ENCODE peak calls at places on chromosomes 3 and 15, in five cellular contexts. One of them, this sample, is unnamed.
A peak's percentile ranks its signal among the peaks of the same experiment; 100 is the strongest.

GRCh38 chr3:143700431-143700975 is 147.8 kb downstream of the SLC9A9 start:
- DNase-seq in activated B cell treated with CpG ODN at 0.5 μM for 24 hours: no peak
- DNase-seq in breast epithelium: no peak
- DNase-seq in substantia nigra: no peak
- DNase-seq in GDM1: no peak
- DNase-seq in this sample: no peak

GRCh38 chr15:59993950-59994401 is 10.1 kb upstream of the FOXB1 start:
- DNase-seq in activated B cell treated with CpG ODN at 0.5 μM for 24 hours: no peak
- DNase-seq in breast epithelium: no peak
- DNase-seq in substantia nigra: no peak
- DNase-seq in GDM1: no peak
- DNase-seq in this sample: no peak

GRCh38 chr3:72661115-72661457 is 187.2 kb downstream of the SHQ1 start:
- DNase-seq in activated B cell treated with CpG ODN at 0.5 μM for 24 hours: no peak
- DNase-seq in breast epithelium: peak; percentile 93
- DNase-seq in substantia nigra: no peak
- DNase-seq in GDM1: no peak
- DNase-seq in this sample: no peak

GRCh38 chr3:157239082-157239704 is 79.2 kb upstream of the CCNL1 start:
- DNase-seq in activated B cell treated with CpG ODN at 0.5 μM for 24 hours: peak; percentile 18
- DNase-seq in breast epithelium: no peak
- DNase-seq in substantia nigra: peak; percentile 69
- DNase-seq in GDM1: peak; percentile 62
- DNase-seq in this sample: peak; percentile 57

GRCh38 chr3:64748244-64748894 is 60.6 kb upstream of the ADAMTS9 start:
- DNase-seq in activated B cell treated with CpG ODN at 0.5 μM for 24 hours: no peak
- DNase-seq in breast epithelium: no peak
- DNase-seq in substantia nigra: no peak
- DNase-seq in GDM1: no peak
- DNase-seq in this sample: no peak

GRCh38 chr3:39506863-39507262 is 39.4 kb downstream of the MOBP start:
- DNase-seq in activated B cell treated with CpG ODN at 0.5 μM for 24 hours: no peak
- DNase-seq in breast epithelium: no peak
- DNase-seq in substantia nigra: no peak
- DNase-seq in GDM1: no peak
- DNase-seq in this sample: no peak

GRCh38 chr3:156488771-156489170 is 66.1 kb downstream of the SSR3 start:
- DNase-seq in activated B cell treated with CpG ODN at 0.5 μM for 24 hours: no peak
- DNase-seq in breast epithelium: no peak
- DNase-seq in substantia nigra: no peak
- DNase-seq in GDM1: no peak
- DNase-seq in this sample: no peak

GRCh38 chr15:41791970-41792637 is 17.8 kb downstream of the MAPKBP1 start:
- DNase-seq in activated B cell treated with CpG ODN at 0.5 μM for 24 hours: no peak
- DNase-seq in breast epithelium: no peak
- DNase-seq in substantia nigra: no peak
- DNase-seq in GDM1: no peak
- DNase-seq in this sample: no peak

GRCh38 chr3:178170698-178171535 is 365.3 kb upstream of the KCNMB2 start:
- DNase-seq in activated B cell treated with CpG ODN at 0.5 μM for 24 hours: no peak
- DNase-seq in breast epithelium: no peak
- DNase-seq in substantia nigra: no peak
- DNase-seq in GDM1: peak; percentile 24
- DNase-seq in this sample: no peak

GRCh38 chr3:30696403-30696819 is 90.0 kb downstream of the TGFBR2 start:
- DNase-seq in activated B cell treated with CpG ODN at 0.5 μM for 24 hours: no peak
- DNase-seq in breast epithelium: no peak
- DNase-seq in substantia nigra: no peak
- DNase-seq in GDM1: no peak
- DNase-seq in this sample: no peak

GRCh38 chr15:101664303-101664913 is 12.2 kb upstream of the TM2D3 start:
- DNase-seq in activated B cell treated with CpG ODN at 0.5 μM for 24 hours: no peak
- DNase-seq in breast epithelium: no peak
- DNase-seq in substantia nigra: peak; percentile 10
- DNase-seq in GDM1: no peak
- DNase-seq in this sample: no peak

GRCh38 chr15:50190166-50190570 is 8.2 kb downstream of the SLC27A2 start:
- DNase-seq in activated B cell treated with CpG ODN at 0.5 μM for 24 hours: no peak
- DNase-seq in breast epithelium: no peak
- DNase-seq in substantia nigra: no peak
- DNase-seq in GDM1: no peak
- DNase-seq in this sample: no peak

GRCh38 chr3:40262331-40262730 is 47.2 kb upstream of the EIF1B start:
- DNase-seq in activated B cell treated with CpG ODN at 0.5 μM for 24 hours: no peak
- DNase-seq in breast epithelium: no peak
- DNase-seq in substantia nigra: no peak
- DNase-seq in GDM1: no peak
- DNase-seq in this sample: no peak

GRCh38 chr15:60582370-60583036 is 103.6 kb upstream of the ICE2 start:
- DNase-seq in activated B cell treated with CpG ODN at 0.5 μM for 24 hours: no peak
- DNase-seq in breast epithelium: no peak
- DNase-seq in substantia nigra: no peak
- DNase-seq in GDM1: no peak
- DNase-seq in this sample: no peak

GRCh38 chr15:68114356-68114755 is 60.2 kb downstream of the PIAS1 start:
- DNase-seq in activated B cell treated with CpG ODN at 0.5 μM for 24 hours: no peak
- DNase-seq in breast epithelium: no peak
- DNase-seq in substantia nigra: no peak
- DNase-seq in GDM1: no peak
- DNase-seq in this sample: no peak

GRCh38 chr3:79979990-79980389 is 212.2 kb upstream of the ROBO1 start:
- DNase-seq in activated B cell treated with CpG ODN at 0.5 μM for 24 hours: no peak
- DNase-seq in breast epithelium: no peak
- DNase-seq in substantia nigra: no peak
- DNase-seq in GDM1: no peak
- DNase-seq in this sample: no peak

GRCh38 chr3:172707967-172708366 is 2.9 kb downstream of the NCEH1 start:
- DNase-seq in activated B cell treated with CpG ODN at 0.5 μM for 24 hours: no peak
- DNase-seq in breast epithelium: no peak
- DNase-seq in substantia nigra: no peak
- DNase-seq in GDM1: no peak
- DNase-seq in this sample: no peak

This sample was measured in memory B cell.